ENCODE peak calls at places on chromosomes 5 and 9, in nine cellular contexts. Z is stimulated activated CD8-positive, alpha-beta memory T cell treated with anti-CD3 and anti-CD28 coated beads, Interleukin-15, amount 100 ng/mL, for 24 hours; L is NCI-H1105 treated with DMSO at 0.1 percent for 48 hours; O is NCI-H2029; E is caudate nucleus; A is Peyer's patch; Y is NCI-H1417; H is GM12865; I is globus pallidus. K is an unnamed sample.

GRCh38 chr9:132409828-132410528 is at the start of gene CFAP77:
- DNase-seq in Z (no peak), A (peak), L (peak), E (no peak), Y (peak), H (peak), I (no peak), O (peak), K (peak)

GRCh38 chr5:100311811-100312210 is 223.4 kb upstream of the FAM174A start:
- DNase-seq in Z (no peak), O (no peak), Y (no peak), E (no peak), I (no peak), A (no peak), H (no peak), L (no peak), K (no peak)

GRCh38 chr5:28084069-28084468 is 1045.7 kb upstream of the CDH9 start:
- DNase-seq in O (no peak), A (no peak), L (no peak), E (no peak), Y (no peak), H (no peak), I (no peak), Z (no peak), K (no peak)

GRCh38 chr9:16484744-16485143 is 385.7 kb downstream of the BNC2 start:
- DNase-seq in I (no peak), E (no peak), H (no peak), Y (no peak), O (no peak), A (no peak), Z (no peak), L (no peak), K (no peak)

GRCh38 chr9:77304543-77304942 is 127.2 kb downstream of the VPS13A start:
- DNase-seq in Z (no peak), A (no peak), E (no peak), L (no peak), O (no peak), I (no peak), Y (no peak), H (peak), K (no peak)

GRCh38 chr5:115342593-115343377 is 46.3 kb upstream of the CCDC112 start:
- DNase-seq in A (no peak), E (no peak), I (no peak), Y (no peak), Z (no peak), O (no peak), H (no peak), L (no peak), K (no peak)

GRCh38 chr5:119362714-119363113 is 6.9 kb downstream of the TNFAIP8 start:
- DNase-seq in I (no peak), Y (no peak), O (no peak), L (no peak), H (no peak), E (no peak), Z (no peak), A (no peak), K (no peak)

GRCh38 chr9:102185962-102186361 is 447.5 kb upstream of the GRIN3A start:
- DNase-seq in E (no peak), Y (no peak), Z (no peak), O (no peak), I (no peak), A (no peak), H (no peak), L (no peak), K (no peak)

GRCh38 chr9:134139081-134139480 is 3.2 kb downstream of the WDR5 start:
- DNase-seq in L (no peak), H (no peak), O (no peak), I (no peak), E (peak), Z (no peak), Y (no peak), A (no peak), K (peak)

GRCh38 chr9:131804826-131805225 is 65.0 kb upstream of the RAPGEF1 start:
- DNase-seq in L (peak), Y (peak), Z (no peak), A (no peak), O (peak), H (no peak), I (no peak), E (no peak), K (no peak)

GRCh38 chr5:86070719-86071118 is 547.0 kb upstream of the COX7C start:
- DNase-seq in Z (no peak), Y (no peak), A (no peak), H (no peak), L (no peak), E (no peak), I (no peak), O (peak), K (no peak)

GRCh38 chr5:16901038-16901644 is 34.9 kb downstream of the MYO10 start:
- DNase-seq in Y (no peak), I (no peak), E (no peak), O (no peak), L (no peak), Z (no peak), H (no peak), A (no peak), K (no peak)